ENCODE peak calls at places on chromosomes 16 and 17, in four cellular contexts. G is GM12878, I is HepG2, A is K562. Z is an unnamed sample.

GRCh38 chr16:69709456-69710084 is 16.8 kb downstream of the NQO1 start:
- DNase-seq in G (peak; percentile 15), A (peak; percentile 40), I (peak; percentile 81), Z (peak; percentile 73)

GRCh38 chr17:59002848-59003247 is 103.8 kb downstream of the TRIM37 start:
- DNase-seq in A (no peak), G (no peak), I (no peak), Z (no peak)

GRCh38 chr17:2120550-2121335 is 65.8 kb downstream of the HIC1 start:
- DNase-seq in I (no peak), G (no peak), A (no peak), Z (no peak)

GRCh38 chr16:87461466-87461975 is 31.3 kb downstream of the ZCCHC14 start:
- DNase-seq in I (peak; percentile 97), G (no peak), A (peak; percentile 96), Z (peak; percentile 94)

GRCh38 chr17:76556759-76557367 is 17.0 kb downstream of the PRCD start:
- DNase-seq in A (no peak), G (no peak), I (peak; percentile 53), Z (no peak)

GRCh38 chr17:58577696-58578095 is 63.3 kb upstream of the MTMR4 start:
- DNase-seq in G (no peak), A (peak; percentile 63), I (peak; percentile 52), Z (peak; percentile 53)

GRCh38 chr17:59464246-59464645 is 101.2 kb upstream of the DHX40 start:
- DNase-seq in A (no peak), G (no peak), I (no peak), Z (no peak)

GRCh38 chr17:40425741-40426140 is 8.0 kb upstream of the TOP2A start:
- DNase-seq in I (no peak), G (no peak), A (no peak), Z (no peak)

GRCh38 chr17:8123695-8124349 is at the start of gene HES7:
- DNase-seq in I (no peak), G (no peak), A (no peak), Z (peak; percentile 62)

GRCh38 chr17:11917415-11917814 is 79.9 kb downstream of the ZNF18 start:
- DNase-seq in G (no peak), I (no peak), A (no peak), Z (no peak)

GRCh38 chr16:48564544-48565444 is 45.2 kb downstream of the N4BP1 start:
- DNase-seq in A (no peak), G (no peak), I (no peak), Z (no peak)

GRCh38 chr16:80914379-80915078 is 92.2 kb downstream of the CMC2 start:
- DNase-seq in I (peak; percentile 92), G (no peak), A (no peak), Z (no peak)

GRCh38 chr17:70288540-70289290 is 119.4 kb downstream of the KCNJ2 start:
- DNase-seq in G (no peak), A (no peak), I (no peak), Z (no peak)

GRCh38 chr16:10181196-10182162 is 749 bp downstream of the GRIN2A start:
- DNase-seq in I (peak; percentile 38), G (no peak), A (peak; percentile 78), Z (peak; percentile 62)

GRCh38 chr17:79870540-79870939 is 31.3 kb upstream of the CBX4 start:
- DNase-seq in A (no peak), I (no peak), G (no peak), Z (no peak)
- TF ChIP-seq ESRRA in A (no peak), I (no peak), G (no peak), Z (no peak)

GRCh38 chr17:47720196-47720595 is 12.8 kb upstream of the TBX21 start:
- DNase-seq in I (no peak), G (no peak), A (no peak), Z (no peak)
- H3K4me1 ChIP-seq in I (peaks cover 9% of the 10 kb centered on the region), G (peaks cover 71% of the 10 kb centered on the region), A (peaks cover 35% of the 10 kb centered on the region), Z (peaks cover 13% of the 10 kb centered on the region)

DNA sequence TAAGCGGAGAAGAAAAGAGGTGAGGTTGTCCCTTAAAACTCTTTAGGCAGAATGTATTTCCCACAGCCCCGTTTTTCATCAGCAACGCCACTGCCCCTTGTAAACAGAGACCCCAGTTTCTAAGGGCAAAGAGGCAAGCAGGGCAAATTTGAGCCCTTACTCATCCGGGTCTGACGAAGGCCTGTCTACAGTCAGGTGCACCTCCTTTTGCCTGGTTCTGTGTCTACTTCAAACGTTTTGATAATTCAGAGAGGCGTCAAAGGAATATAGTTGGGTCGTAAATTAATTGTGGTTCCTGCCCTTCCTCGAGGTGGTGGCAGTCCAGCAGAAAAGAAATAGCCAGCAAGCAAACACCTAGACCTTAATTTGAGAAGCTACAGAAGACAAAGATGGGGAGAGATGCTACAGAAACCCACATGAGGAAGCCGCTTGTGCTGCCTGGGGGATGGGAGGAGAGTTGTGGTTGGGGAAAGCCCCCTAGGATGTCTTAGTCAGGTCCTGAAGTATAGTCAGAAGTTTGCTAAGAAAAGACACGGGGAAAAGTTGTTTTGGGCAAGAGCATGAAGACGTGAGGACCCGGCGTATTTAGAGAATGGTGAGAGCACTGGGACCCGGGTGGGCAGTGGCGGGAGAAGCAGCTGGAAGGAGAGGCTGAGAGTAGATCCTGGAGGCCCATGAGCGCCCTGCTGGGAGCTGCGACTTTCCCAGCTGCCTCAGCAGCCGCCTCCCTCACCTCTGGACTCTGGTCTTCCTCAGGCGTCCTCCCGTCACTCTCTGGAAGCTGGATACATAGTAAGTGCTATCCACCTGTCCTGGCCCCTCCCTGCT is 2.4 kb downstream of the FBRS start:
- DNase-seq in G (no peak), A (peak; percentile 9), I (no peak), Z (no peak)
- TF ChIP-seq ESRRA in G (no peak), A (no peak), I (no peak), Z (no peak)

DNA sequence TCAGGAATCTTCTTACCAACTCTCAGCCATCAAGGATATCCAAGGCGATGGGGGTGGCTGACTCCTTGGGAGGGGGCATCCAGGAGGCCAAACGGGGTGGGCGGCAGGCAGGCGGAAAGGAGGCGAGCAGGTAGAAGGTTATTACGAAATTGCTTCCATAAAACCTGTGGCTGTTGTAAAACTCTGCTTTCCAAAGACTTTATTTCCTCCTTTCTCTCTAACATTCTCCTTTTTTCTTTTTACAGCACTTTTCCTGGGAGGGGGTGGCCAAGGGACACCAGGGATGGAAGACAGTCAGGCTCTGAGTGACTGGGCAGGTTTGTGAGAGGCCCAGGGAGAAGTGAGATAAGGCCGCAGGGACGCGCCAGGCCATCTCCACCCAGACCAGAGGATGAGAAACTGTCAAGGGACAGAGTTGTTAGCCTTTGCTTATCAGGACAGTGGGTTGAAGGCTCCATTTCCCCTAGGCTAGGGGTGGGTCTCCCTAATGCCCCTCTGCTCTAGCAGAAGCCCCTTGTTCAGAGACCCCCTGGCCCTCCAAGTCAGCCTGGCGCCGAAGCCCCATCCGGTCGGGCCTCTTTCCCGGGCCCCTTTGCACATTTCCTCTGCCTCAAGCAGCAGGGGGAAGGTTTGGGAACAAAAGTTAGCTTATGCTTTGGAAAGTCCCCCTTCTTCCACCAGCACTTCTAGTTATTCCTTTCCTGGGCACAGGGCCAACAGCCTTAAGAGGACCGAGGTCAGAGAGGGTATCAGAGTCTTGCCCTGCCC is 5.0 kb upstream of the HOXB9 start:
- DNase-seq in G (no peak), A (peak; percentile 79), I (no peak), Z (no peak)
- H3K4me1 ChIP-seq in G (peaks cover 17% of the 10 kb centered on the region), A (peaks cover 71% of the 10 kb centered on the region), I (peaks cover 2% of the 10 kb centered on the region), Z (peaks cover 19% of the 10 kb centered on the region)

GRCh38 chr16:84053237-84053636 is 10.6 kb upstream of the SLC38A8 start:
- DNase-seq in G (no peak), I (no peak), A (no peak), Z (no peak)
- TF ChIP-seq ESRRA in G (no peak), I (no peak), A (no peak), Z (no peak)

DNA sequence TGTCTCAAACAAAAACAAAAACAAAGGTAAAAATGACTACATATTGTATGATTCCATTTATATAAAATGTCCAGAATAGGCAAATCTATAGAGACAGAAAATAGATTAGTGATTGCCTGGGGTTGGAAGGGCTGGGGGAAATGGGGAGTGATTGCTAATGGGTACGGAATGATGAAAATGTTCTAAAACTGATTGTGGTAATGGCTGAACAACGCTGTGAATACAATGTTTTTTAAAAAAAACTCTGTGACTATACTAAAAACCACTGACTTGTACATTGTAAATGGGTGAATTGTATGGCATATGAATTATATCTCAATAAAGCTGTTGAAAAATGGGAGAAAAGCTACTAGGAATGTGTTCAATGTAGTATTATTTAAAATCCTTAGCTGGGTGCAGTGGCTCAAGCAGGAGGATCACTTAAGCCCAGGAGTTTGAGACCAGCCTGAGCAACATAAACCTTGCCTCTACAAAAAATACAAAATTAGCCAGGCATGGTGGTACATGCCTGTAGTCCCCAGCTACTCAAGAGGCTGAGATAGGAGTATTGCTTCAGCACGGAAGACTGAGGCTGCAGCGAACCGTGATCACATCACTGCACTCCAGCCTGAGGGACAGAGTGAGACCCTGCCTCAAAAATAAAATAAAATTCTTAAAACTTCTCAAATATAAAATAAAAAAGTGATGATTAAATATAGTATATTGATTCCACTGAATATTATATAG is 47.9 kb downstream of the TOM1L2 start:
- DNase-seq in I (no peak), G (no peak), A (no peak), Z (no peak)
- H3K4me1 ChIP-seq in I (peaks cover 52% of the 10 kb centered on the region), G (peaks cover 5% of the 10 kb centered on the region), A (peaks cover 15% of the 10 kb centered on the region), Z (peaks cover 54% of the 10 kb centered on the region)

DNA sequence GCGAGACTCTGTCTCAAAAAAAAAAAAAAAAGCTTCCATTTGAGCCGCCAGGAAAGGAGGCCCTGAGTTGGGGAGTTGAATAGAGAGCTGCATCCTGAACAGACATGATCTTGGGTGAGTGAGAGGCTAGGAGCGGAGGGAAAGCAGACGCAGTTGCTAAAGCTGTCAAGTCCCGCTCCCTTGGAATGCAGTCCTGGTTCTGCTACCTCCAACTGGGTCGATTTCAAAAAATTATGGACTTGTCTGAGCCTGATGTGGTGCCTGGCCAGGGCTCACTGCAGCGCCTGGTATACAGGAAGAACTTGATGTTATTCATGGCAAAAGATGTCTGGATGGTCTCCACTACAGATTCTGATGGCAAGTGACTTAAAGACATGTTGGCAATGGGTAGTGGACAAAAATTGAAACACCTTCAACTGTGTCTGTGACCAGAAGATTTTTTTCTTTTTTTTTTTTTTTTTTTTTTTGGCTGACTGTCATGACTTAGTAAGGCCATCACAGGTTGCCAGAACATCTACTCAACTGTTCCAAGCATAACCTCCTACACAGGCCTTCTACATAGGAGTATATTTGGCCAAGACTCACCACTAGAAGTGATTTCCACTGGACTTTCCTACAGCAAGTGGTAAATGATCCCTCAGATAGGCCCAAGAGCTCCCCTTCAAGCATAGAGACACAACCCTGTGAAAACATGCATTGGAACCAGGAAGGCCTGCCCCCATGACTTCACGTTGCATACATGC is 726.1 kb downstream of the MAF start:
- DNase-seq in A (no peak), I (no peak), G (no peak), Z (no peak)
- TF ChIP-seq ESRRA in A (no peak), I (no peak), G (no peak), Z (no peak)

GRCh38 chr16:24741862-24742261 is 12.4 kb downstream of the TNRC6A start:
- DNase-seq in A (no peak), I (no peak), G (no peak), Z (no peak)
- H3K4me1 ChIP-seq in A (peaks cover 14% of the 10 kb centered on the region), I (peaks cover 41% of the 10 kb centered on the region), G (peaks cover 16% of the 10 kb centered on the region), Z (peaks cover 26% of the 10 kb centered on the region)

DNA sequence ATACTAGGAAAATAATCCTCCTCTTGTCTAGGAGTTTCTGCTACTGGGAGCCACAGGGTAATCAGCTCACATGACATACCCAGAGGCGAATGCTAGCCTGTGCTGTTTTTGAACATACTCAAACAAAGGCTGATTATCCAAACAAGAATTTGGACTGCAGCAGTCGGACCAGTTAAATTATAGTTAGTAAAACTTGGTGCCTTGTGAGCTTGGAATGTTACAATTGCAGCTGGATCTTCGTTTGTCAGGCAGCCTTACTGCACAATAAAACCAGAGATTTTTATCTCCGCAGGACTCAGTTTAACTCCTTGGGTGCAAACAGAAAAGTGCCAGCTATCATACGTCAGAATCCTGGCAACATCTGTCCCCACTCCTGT is 163.8 kb upstream of the TBX2 start:
- DNase-seq in I (peak; percentile 91), A (no peak), G (no peak), Z (no peak)
- TF ChIP-seq ESRRA in I (no peak), A (no peak), G (no peak), Z (no peak)

GRCh38 chr16:67395105-67395457 is 1.8 kb upstream of the TPPP3 start:
- DNase-seq in G (no peak), I (no peak), A (no peak), Z (no peak)
- H3K4me1 ChIP-seq in G (no peaks in the 10 kb centered on the region), I (peaks cover 44% of the 10 kb centered on the region), A (peaks cover 92% of the 10 kb centered on the region), Z (peaks cover 15% of the 10 kb centered on the region)